ENCODE peak calls at places on chromosomes 2 and 18, in six cellular contexts. C is T-helper 1 cell; S is H7; N is endothelial cell; Q is GM12865; W is stimulated activated CD4-positive, alpha-beta T cell treated with anti-CD3 and anti-CD28 coated beads, Interleukin-2, amount 100 ng/mL, for 4 hours. F is an unnamed sample.

GRCh38 chr2:23784971-23785370 is 142.0 kb downstream of the ATAD2B start:
- DNase-seq in C (no peak), S (no peak), N (no peak), Q (no peak), W (no peak), F (no peak)

GRCh38 chr2:95052804-95053535 is 27.5 kb downstream of the MAL start:
- DNase-seq in C (no peak), S (no peak), N (no peak), Q (no peak), W (no peak), F (no peak)

GRCh38 chr2:36553690-36554089 is 44.3 kb downstream of the FEZ2 start:
- DNase-seq in C (no peak), S (no peak), N (no peak), Q (no peak), W (no peak), F (no peak)

GRCh38 chr2:207619764-207620203 is 5.4 kb downstream of the METTL21A start:
- DNase-seq in C (no peak), S (no peak), N (no peak), Q (peak), W (no peak), F (no peak)

GRCh38 chr2:71566271-71566858 is 113.0 kb downstream of the DYSF start:
- DNase-seq in C (no peak), S (no peak), N (no peak), Q (no peak), W (no peak), F (no peak)

GRCh38 chr2:121709776-121710469 is 26.8 kb downstream of the NIFK start:
- DNase-seq in C (no peak), S (no peak), N (no peak), Q (no peak), W (no peak), F (no peak)

GRCh38 chr2:27211241-27211942 is 449 bp upstream of the ATRAID start:
- DNase-seq in C (no peak), S (peak), N (no peak), Q (peak), W (no peak), F (no peak)

GRCh38 chr18:50558948-50559749 is 738 bp upstream of the MAPK4 start:
- DNase-seq in C (no peak), S (no peak), N (peak), Q (no peak), W (no peak), F (peak)

GRCh38 chr2:127024769-127025356 is 82.1 kb downstream of the BIN1 start:
- DNase-seq in C (no peak), S (peak), N (peak), Q (no peak), W (no peak), F (peak)

GRCh38 chr2:165844216-165844615 is 50.2 kb upstream of the GALNT3 start:
- DNase-seq in C (no peak), S (no peak), N (no peak), Q (no peak), W (no peak), F (no peak)

GRCh38 chr2:62334440-62335058 is 138.6 kb downstream of the B3GNT2 start:
- DNase-seq in C (no peak), S (no peak), N (no peak), Q (peak), W (no peak), F (no peak)

GRCh38 chr2:235747868-235748144 is 254.0 kb downstream of the AGAP1 start:
- DNase-seq in C (no peak), S (no peak), N (no peak), Q (no peak), W (no peak), F (no peak)

GRCh38 chr2:231674587-231675334 is 33.6 kb upstream of the PTMA start:
- DNase-seq in C (peak), S (peak), N (peak), Q (peak), W (peak), F (peak)

GRCh38 chr2:225276207-225276606 is 123.3 kb upstream of the NYAP2 start:
- DNase-seq in C (no peak), S (no peak), N (no peak), Q (peak), W (no peak), F (no peak)

GRCh38 chr18:11154369-11154982 is 5.1 kb upstream of the PIEZO2 start:
- DNase-seq in C (no peak), S (peak), N (no peak), Q (peak), W (no peak), F (peak)

GRCh38 chr2:49105506-49105905 is 48.8 kb downstream of the FSHR start:
- DNase-seq in C (no peak), S (no peak), N (no peak), Q (no peak), W (no peak), F (peak)

GRCh38 chr2:216348909-216349308 is 23.4 kb downstream of the MARCHF4 start:
- DNase-seq in C (no peak), S (no peak), N (no peak), Q (no peak), W (no peak), F (no peak)

GRCh38 chr2:43217228-43218220 is 8.9 kb downstream of the ZFP36L2 start:
- DNase-seq in C (no peak), S (peak), N (no peak), Q (peak), W (no peak), F (no peak)

GRCh38 chr2:86256300-86256699 is 57.0 kb downstream of the MRPL35 start:
- DNase-seq in C (no peak), S (no peak), N (no peak), Q (no peak), W (no peak), F (no peak)

GRCh38 chr2:23606968-23607367 is 222.0 kb downstream of the KLHL29 start:
- DNase-seq in C (no peak), S (no peak), N (no peak), Q (no peak), W (no peak), F (no peak)

GRCh38 chr2:164205347-164205746 is 415.9 kb downstream of the GRB14 start:
- DNase-seq in C (no peak), S (no peak), N (no peak), Q (no peak), W (no peak), F (no peak)

GRCh38 chr2:44200011-44200410 is 31.3 kb downstream of the PPM1B start:
- DNase-seq in C (no peak), S (no peak), N (no peak), Q (no peak), W (no peak), F (no peak)

GRCh38 chr2:164964744-164965143 is 9.4 kb upstream of the SLC38A11 start:
- DNase-seq in C (no peak), S (no peak), N (no peak), Q (no peak), W (no peak), F (no peak)

GRCh38 chr2:239025081-239025801 is 177.4 kb downstream of the TWIST2 start:
- DNase-seq in C (no peak), S (no peak), N (no peak), Q (no peak), W (no peak), F (no peak)

GRCh38 chr2:44450806-44451205 is 89.1 kb downstream of the CAMKMT start:
- DNase-seq in C (no peak), S (no peak), N (no peak), Q (no peak), W (no peak), F (no peak)

GRCh38 chr2:235570256-235570655 is 76.4 kb downstream of the AGAP1 start:
- DNase-seq in C (no peak), S (no peak), N (no peak), Q (no peak), W (no peak), F (no peak)

GRCh38 chr2:238521870-238522269 is 95.1 kb downstream of the ASB1 start:
- DNase-seq in C (no peak), S (no peak), N (no peak), Q (no peak), W (no peak), F (peak)

GRCh38 chr18:23259701-23260661 is 124.7 kb downstream of the CABLES1 start:
- DNase-seq in C (no peak), S (peak), N (peak), Q (peak), W (no peak), F (peak)

GRCh38 chr2:109726666-109727270 is 67.3 kb upstream of the RGPD5 start:
- DNase-seq in C (no peak), S (no peak), N (no peak), Q (peak), W (no peak), F (no peak)

GRCh38 chr2:11305958-11306357 is 38.5 kb downstream of the ROCK2 start:
- DNase-seq in C (no peak), S (no peak), N (no peak), Q (no peak), W (no peak), F (no peak)

GRCh38 chr2:227370791-227371312 is 8.3 kb downstream of the TM4SF20 start:
- DNase-seq in C (no peak), S (no peak), N (no peak), Q (no peak), W (no peak), F (no peak)

GRCh38 chr2:239523944-239524310 is 123.1 kb upstream of the HDAC4 start:
- DNase-seq in C (no peak), S (no peak), N (no peak), Q (no peak), W (no peak), F (no peak)

GRCh38 chr2:74575320-74575719 is 20.8 kb downstream of the DOK1 start:
- DNase-seq in C (no peak), S (no peak), N (no peak), Q (no peak), W (no peak), F (no peak)

GRCh38 chr2:31693882-31694281 is 113.1 kb upstream of the SRD5A2 start:
- DNase-seq in C (no peak), S (no peak), N (no peak), Q (no peak), W (no peak), F (no peak)

GRCh38 chr2:165953306-165953654 is 296 bp downstream of the TTC21B start:
- DNase-seq in C (no peak), S (no peak), N (no peak), Q (no peak), W (no peak), F (peak)

GRCh38 chr2:11498543-11499034 is 32.6 kb upstream of the E2F6 start:
- DNase-seq in C (no peak), S (no peak), N (no peak), Q (peak), W (no peak), F (no peak)

GRCh38 chr2:14094592-14094991 is 537.9 kb upstream of the LRATD1 start:
- DNase-seq in C (no peak), S (no peak), N (no peak), Q (no peak), W (no peak), F (no peak)

GRCh38 chr2:165573534-165574461 is 104.3 kb downstream of the CSRNP3 start:
- DNase-seq in C (no peak), S (peak), N (peak), Q (no peak), W (no peak), F (peak)

GRCh38 chr2:55102056-55102812 is 52.0 kb upstream of the RTN4 start:
- DNase-seq in C (no peak), S (no peak), N (no peak), Q (no peak), W (no peak), F (no peak)

F was measured in NCI-H345.